ENCODE peak calls at places on chromosomes 7 and 10, in four cellular contexts. U, E, Z and I are unnamed samples.
A peak's percentile ranks its signal among the peaks of the same experiment; 100 is the strongest.

GRCh38 chr10:22849077-22849810 is 78.6 kb upstream of the ARMC3 start:
- DNase-seq in U (no peak), E (peak; percentile 66), Z (no peak), I (no peak)

GRCh38 chr7:140364819-140365218 is 33.5 kb downstream of the SLC37A3 start:
- DNase-seq in U (no peak), E (no peak), Z (peak; percentile 14), I (no peak)

GRCh38 chr10:14491814-14492213 is 161.1 kb upstream of the FRMD4A start:
- DNase-seq in U (no peak), E (no peak), Z (no peak), I (no peak)

GRCh38 chr7:69429817-69430501 is 168.3 kb upstream of the AUTS2 start:
- DNase-seq in U (no peak), E (no peak), Z (no peak), I (no peak)

GRCh38 chr10:5591336-5591824 is 66.6 kb downstream of the CALML3 start:
- DNase-seq in U (no peak), E (peak; percentile 63), Z (no peak), I (no peak)

GRCh38 chr10:124532106-124532641 is 70.6 kb downstream of the LHPP start:
- DNase-seq in U (no peak), E (peak; percentile 39), Z (peak; percentile 59), I (peak; percentile 43)

GRCh38 chr10:4407783-4408182 is 418.2 kb upstream of the AKR1E2 start:
- DNase-seq in U (no peak), E (no peak), Z (no peak), I (no peak)

GRCh38 chr7:47757946-47758371 is 176.0 kb upstream of the TNS3 start:
- DNase-seq in U (no peak), E (no peak), Z (no peak), I (no peak)

GRCh38 chr7:66681491-66682349 is 53.0 kb downstream of the KCTD7 start:
- DNase-seq in U (peak; percentile 72), E (peak; percentile 92), Z (peak; percentile 93), I (peak; percentile 86)

GRCh38 chr7:40213856-40214255 is 79.1 kb downstream of the SUGCT start:
- DNase-seq in U (no peak), E (no peak), Z (no peak), I (no peak)

GRCh38 chr7:150852371-150852905 is at the start of gene AOC1:
- DNase-seq in U (no peak), E (no peak), Z (no peak), I (no peak)

GRCh38 chr7:130941322-130942210 is 207.6 kb upstream of the KLF14 start:
- DNase-seq in U (no peak), E (peak; percentile 75), Z (peak; percentile 74), I (peak; percentile 49)

GRCh38 chr7:158047386-158048059 is 540.1 kb downstream of the PTPRN2 start:
- DNase-seq in U (no peak), E (no peak), Z (no peak), I (no peak)

GRCh38 chr10:97542169-97543024 is 30.2 kb upstream of the ANKRD2 start:
- DNase-seq in U (no peak), E (peak; percentile 28), Z (peak; percentile 30), I (no peak)

GRCh38 chr10:91034494-91035157 is 113.7 kb upstream of the ANKRD1 start:
- DNase-seq in U (no peak), E (peak; percentile 9), Z (no peak), I (peak; percentile 21)

GRCh38 chr10:124578231-124579002 is 116.8 kb downstream of the LHPP start:
- DNase-seq in U (no peak), E (no peak), Z (no peak), I (no peak)

DNA sequence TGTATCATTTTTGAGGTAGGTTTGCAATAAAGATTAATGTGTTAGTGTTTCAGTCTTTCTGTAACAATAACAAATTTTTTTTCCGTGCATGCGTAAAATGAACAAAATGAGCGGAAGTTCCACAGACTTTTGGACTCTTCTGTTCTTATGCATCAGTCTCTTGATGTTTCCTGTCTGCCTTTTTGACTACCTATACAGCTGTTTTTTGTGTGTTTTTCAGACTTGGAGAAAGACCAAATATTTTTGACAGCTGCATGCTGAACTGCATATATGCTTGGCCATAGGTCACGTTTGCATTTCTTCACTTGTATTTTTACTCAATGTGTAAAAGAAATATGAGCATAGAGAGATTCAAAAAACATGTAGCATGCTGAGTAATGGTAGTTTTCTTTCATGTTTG is 119.3 kb downstream of the BBS9 start:
- DNase-seq in U (no peak), E (peak; percentile 62), Z (no peak), I (no peak)
- TF ChIP-seq TARDBP in U (no peak), E (no peak), Z (no peak), I (no peak)

DNA sequence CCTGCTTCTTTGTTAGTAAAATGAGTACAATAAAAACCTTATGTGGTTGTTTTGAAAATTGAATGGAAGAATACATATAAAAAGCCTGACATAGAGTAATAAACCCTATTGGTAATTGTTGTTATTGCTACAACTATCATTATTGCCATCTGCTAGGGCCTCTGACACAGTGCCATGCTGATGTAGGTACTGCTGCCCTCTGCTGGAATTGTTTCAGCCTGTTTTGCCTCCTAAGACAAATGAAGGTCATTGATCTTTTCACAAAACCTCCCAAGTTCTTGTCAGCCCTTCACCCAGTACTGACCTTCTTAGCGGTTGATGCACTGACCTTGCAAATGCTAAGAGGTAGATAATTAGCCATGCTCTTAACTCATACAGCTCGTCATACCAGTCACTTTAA is 975.3 kb downstream of the SORCS1 start:
- DNase-seq in U (no peak), E (peak; percentile 5), Z (no peak), I (peak; percentile 40)
- TF ChIP-seq TARDBP in U (no peak), E (no peak), Z (no peak), I (no peak)

GRCh38 chr7:388023-388355 is 98.0 kb downstream of the FOXL3 start:
- DNase-seq in U (no peak), E (no peak), Z (no peak), I (no peak)

GRCh38 chr7:387132-388022 is 97.4 kb downstream of the FOXL3 start:
- DNase-seq in U (no peak), E (no peak), Z (no peak), I (no peak)

GRCh38 chr7:389911-390601 is 100.1 kb downstream of the FOXL3 start:
- DNase-seq in U (no peak), E (no peak), Z (no peak), I (no peak)

GRCh38 chr7:388461-388960 is 98.5 kb downstream of the FOXL3 start:
- DNase-seq in U (no peak), E (peak; percentile 54), Z (no peak), I (no peak)

DNA sequence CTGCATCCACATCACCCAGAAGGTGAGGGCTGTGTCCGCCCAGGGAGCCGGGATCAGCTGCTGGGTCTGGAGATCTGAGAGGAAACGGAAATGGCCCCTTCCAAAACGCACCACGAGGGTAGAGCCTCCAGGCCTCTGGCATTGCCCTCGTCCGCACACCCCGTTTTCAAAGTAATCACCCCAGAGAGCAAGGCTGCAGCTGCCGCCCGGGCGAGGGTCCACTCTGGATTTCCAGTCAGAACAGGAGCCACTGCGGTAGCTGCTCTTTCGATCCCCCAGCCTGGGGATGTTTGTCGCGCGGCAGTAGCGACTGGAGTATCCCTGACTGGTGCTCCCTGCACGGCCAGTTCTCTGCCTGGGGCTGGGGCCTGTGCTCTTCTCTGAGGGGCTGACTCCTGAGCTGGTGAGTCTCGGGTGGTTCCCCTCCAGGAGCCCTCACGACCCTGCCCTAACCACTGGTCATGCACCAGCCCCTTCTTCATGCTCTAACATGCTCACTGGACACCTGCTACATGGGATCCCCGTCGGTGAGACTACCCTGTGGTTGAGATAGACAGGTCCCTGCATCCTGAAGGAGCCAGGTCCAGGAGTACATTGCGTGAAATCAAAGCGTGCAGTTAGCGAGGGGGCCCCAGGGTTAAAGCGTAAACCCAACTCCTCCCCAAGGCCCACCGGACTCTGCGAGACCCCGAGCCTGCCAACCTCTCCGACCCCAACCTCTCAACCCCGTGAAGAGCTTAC is 99.2 kb downstream of the FOXL3 start:
- DNase-seq in U (no peak), E (no peak), Z (no peak), I (no peak)
- TF ChIP-seq TARDBP in U (no peak), E (no peak), Z (no peak), I (no peak)

GRCh38 chr10:48700493-48700892 is 15.8 kb downstream of the WDFY4 start:
- DNase-seq in U (no peak), E (no peak), Z (no peak), I (no peak)
- TF ChIP-seq TARDBP in U (no peak), E (no peak), Z (no peak), I (no peak)

GRCh38 chr7:20346577-20346976 is 15.9 kb downstream of the ITGB8 start:
- DNase-seq in U (no peak), E (no peak), Z (no peak), I (no peak)
- TF ChIP-seq TARDBP in U (no peak), E (no peak), Z (no peak), I (no peak)

DNA sequence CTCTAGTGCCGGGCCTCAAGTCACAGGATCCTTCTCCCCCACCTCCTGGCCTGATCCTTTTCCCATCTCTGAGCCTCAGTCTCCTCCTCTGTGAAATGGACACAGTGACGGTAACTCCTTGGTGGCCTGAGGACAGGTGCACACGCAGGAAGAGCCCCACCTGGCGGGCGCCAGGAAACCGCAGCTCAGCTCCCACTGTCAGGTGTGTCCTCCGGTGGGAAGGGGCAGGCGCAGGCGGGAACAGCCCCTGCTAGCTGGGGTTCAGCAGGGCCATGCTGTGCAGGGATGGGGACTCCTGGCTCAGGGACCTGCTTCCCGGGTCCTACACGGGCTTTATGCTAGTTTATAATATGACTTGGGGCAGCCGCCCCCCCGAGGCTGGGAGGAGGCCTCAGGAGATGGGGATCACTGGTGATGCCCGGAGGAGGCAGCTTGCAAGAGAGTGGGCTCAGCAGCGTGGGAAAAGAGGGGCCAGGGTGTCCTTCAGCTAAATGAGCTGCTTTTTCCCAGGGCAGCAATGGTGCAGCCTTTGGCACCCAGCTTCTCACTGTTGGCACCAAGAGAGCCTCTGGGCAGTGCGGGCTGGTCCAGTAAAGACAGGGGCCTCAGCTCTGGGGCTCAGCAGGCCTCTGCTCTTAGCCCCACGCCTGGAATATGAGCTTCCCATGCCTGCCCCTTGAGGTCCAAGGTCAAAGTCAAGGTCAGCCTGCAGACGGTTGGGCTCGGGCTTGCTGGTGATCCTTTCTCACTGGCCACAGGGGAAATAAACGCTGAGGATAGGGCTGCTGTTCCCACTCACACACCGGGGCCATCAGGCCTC is 68.0 kb upstream of the FAM20C start:
- DNase-seq in U (no peak), E (no peak), Z (peak; percentile 59), I (no peak)
- TF ChIP-seq TARDBP in U (no peak), E (no peak), Z (no peak), I (no peak)

DNA sequence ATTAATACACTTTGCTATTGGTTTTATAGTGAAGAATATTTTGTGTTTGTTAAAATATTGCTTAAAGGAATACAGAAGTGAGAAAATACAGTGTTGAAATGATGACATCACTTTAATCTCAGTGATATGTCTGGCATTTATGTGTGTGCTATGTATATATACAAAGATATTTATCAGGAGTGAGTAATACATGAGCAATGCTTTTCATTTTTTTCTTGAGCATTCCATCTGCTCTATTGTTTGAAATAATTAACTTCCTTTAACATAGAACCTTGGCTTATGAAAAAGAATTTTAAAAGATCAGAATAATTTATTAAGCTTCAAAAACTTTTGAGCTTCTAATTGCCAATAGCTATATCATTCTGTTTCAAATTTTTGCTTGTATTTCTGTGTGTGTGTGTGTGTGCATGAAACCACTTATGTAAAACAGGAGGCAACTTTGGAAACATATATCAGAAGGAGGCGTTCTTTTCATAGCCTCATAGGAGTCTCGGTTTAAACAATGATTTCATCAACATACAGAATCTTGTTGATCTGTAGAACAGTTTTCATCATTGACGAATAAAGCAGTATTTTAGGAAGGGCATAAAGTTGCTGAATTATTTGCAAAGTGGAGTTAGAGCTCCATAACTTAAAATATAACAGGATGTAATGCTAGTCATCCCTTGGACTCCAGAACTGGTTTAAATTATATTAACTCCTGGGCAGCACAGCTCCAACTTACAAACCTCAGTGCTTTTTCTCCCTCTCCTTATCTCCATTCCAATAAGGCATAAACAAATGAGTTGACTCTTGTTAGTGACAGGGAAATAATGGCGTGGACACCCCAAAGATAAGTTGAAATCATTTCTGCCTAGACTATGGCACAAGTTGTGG is 228.4 kb upstream of the DGKB start:
- DNase-seq in U (no peak), E (no peak), Z (no peak), I (no peak)
- TF ChIP-seq TARDBP in U (no peak), E (no peak), Z (no peak), I (no peak)